ENCODE peak calls at places on chromosome 15, in eight cellular contexts. F, E, P, G, H, Z, B and J are unnamed samples.

GRCh38 chr15:75712668-75713337 is at the start of gene CSPG4:
- DNase-seq in G (no peak), Z (no peak), E (no peak), F (no peak), P (peak; percentile 78), B (peak; percentile 83), H (peak; percentile 91), J (no peak)

GRCh38 chr15:50058231-50058630 is 60.8 kb downstream of the ATP8B4 start:
- DNase-seq in P (no peak), B (no peak), F (no peak), G (no peak), E (peak; percentile 6), Z (no peak), H (no peak), J (peak; percentile 22)

GRCh38 chr15:82828064-82828463 is 18.6 kb downstream of the WHAMM start:
- DNase-seq in F (no peak), B (no peak), P (no peak), G (no peak), H (no peak), E (no peak), Z (no peak), J (no peak)

GRCh38 chr15:45307230-45307924 is 55.3 kb downstream of the SLC28A2 start:
- DNase-seq in F (no peak), H (no peak), B (peak; percentile 28), Z (no peak), E (no peak), P (no peak), G (no peak), J (peak; percentile 0)

GRCh38 chr15:65836665-65837064 is 32.6 kb upstream of the RAB11A start:
- DNase-seq in E (peak; percentile 7), B (no peak), G (no peak), Z (no peak), F (no peak), H (no peak), P (no peak), J (no peak)

GRCh38 chr15:40909662-40910625 is 15.7 kb downstream of the VPS18 start:
- DNase-seq in H (peak; percentile 75), P (no peak), Z (no peak), E (no peak), B (no peak), G (no peak), F (no peak), J (no peak)

GRCh38 chr15:57149196-57149595 is 227.1 kb upstream of the CGNL1 start:
- DNase-seq in H (no peak), B (no peak), P (no peak), E (no peak), Z (no peak), F (no peak), G (no peak), J (no peak)

GRCh38 chr15:44381223-44381622 is 46.2 kb upstream of the CTDSPL2 start:
- DNase-seq in G (no peak), B (no peak), F (no peak), H (no peak), P (no peak), E (no peak), Z (no peak), J (no peak)

GRCh38 chr15:83694030-83694429 is 40.1 kb downstream of the ADAMTSL3 start:
- DNase-seq in P (no peak), F (no peak), G (no peak), B (no peak), H (no peak), Z (no peak), E (no peak), J (no peak)

GRCh38 chr15:62068787-62069170 is 2.0 kb downstream of the C2CD4A start:
- DNase-seq in E (no peak), B (no peak), F (no peak), P (no peak), Z (no peak), G (no peak), H (no peak), J (no peak)

GRCh38 chr15:58334803-58335202 is 97.0 kb upstream of the LIPC start:
- DNase-seq in E (no peak), F (no peak), Z (no peak), P (no peak), H (no peak), B (no peak), G (no peak), J (no peak)

GRCh38 chr15:78037328-78037727 is 40.2 kb downstream of the TBC1D2B start:
- DNase-seq in B (no peak), H (no peak), E (no peak), P (no peak), G (no peak), F (no peak), Z (peak; percentile 58), J (no peak)

GRCh38 chr15:56719021-56719612 is 14.2 kb downstream of the ZNF280D start:
- DNase-seq in E (no peak), B (no peak), G (no peak), F (no peak), Z (no peak), H (no peak), P (no peak), J (no peak)

GRCh38 chr15:33985751-33986150 is 17.5 kb downstream of the CHRM5 start:
- DNase-seq in B (no peak), E (no peak), G (no peak), P (no peak), Z (no peak), F (no peak), H (no peak), J (no peak)

GRCh38 chr15:96274698-96275097 is 55.8 kb upstream of the NR2F2 start:
- DNase-seq in E (no peak), F (no peak), G (no peak), H (no peak), B (no peak), Z (no peak), P (no peak), J (no peak)

GRCh38 chr15:90001062-90001682 is at the start of gene ZNF710:
- DNase-seq in E (no peak), H (peak; percentile 83), Z (peak; percentile 76), P (peak; percentile 78), F (peak; percentile 22), B (peak; percentile 48), G (peak; percentile 13), J (peak; percentile 21)

GRCh38 chr15:31267161-31268107 is 59.2 kb upstream of the KLF13 start:
- DNase-seq in Z (peak; percentile 55), E (no peak), B (no peak), F (no peak), G (no peak), P (no peak), H (peak; percentile 18), J (no peak)

GRCh38 chr15:58014040-58014439 is 51.5 kb downstream of the ALDH1A2 start:
- DNase-seq in P (no peak), G (no peak), E (no peak), F (no peak), B (no peak), Z (no peak), H (no peak), J (no peak)

GRCh38 chr15:48899793-48900192 is 21.9 kb downstream of the EID1 start:
- DNase-seq in F (no peak), B (no peak), G (no peak), P (no peak), H (no peak), E (no peak), Z (no peak), J (no peak)

GRCh38 chr15:80418892-80419537 is 14.8 kb downstream of the ARNT2 start:
- DNase-seq in H (no peak), Z (no peak), G (no peak), E (no peak), F (no peak), B (peak; percentile 40), P (no peak), J (no peak)

GRCh38 chr15:71748327-71748726 is 62.0 kb upstream of the NR2E3 start:
- DNase-seq in G (no peak), F (no peak), B (no peak), P (no peak), E (no peak), Z (no peak), H (no peak), J (no peak)

GRCh38 chr15:55685292-55685691 is 57.7 kb downstream of the PRTG start:
- DNase-seq in Z (no peak), P (no peak), G (no peak), E (no peak), B (no peak), F (no peak), H (no peak), J (no peak)

GRCh38 chr15:63233667-63234419 is 43.6 kb upstream of the APH1B start:
- DNase-seq in F (no peak), H (no peak), B (no peak), G (no peak), Z (no peak), E (no peak), P (no peak), J (no peak)

GRCh38 chr15:62403164-62403809 is 238.2 kb upstream of the C2CD4B start:
- DNase-seq in B (peak; percentile 67), F (no peak), G (no peak), P (no peak), H (no peak), Z (no peak), E (no peak), J (no peak)

GRCh38 chr15:43104426-43104825 is 1.4 kb downstream of the UBR1 start:
- DNase-seq in P (no peak), G (no peak), F (no peak), E (no peak), Z (no peak), H (no peak), B (no peak), J (no peak)

GRCh38 chr15:42056934-42057743 is 36.3 kb upstream of the PLA2G4E start:
- DNase-seq in F (peak; percentile 43), G (peak; percentile 36), Z (peak; percentile 83), H (peak; percentile 90), B (peak; percentile 82), E (peak; percentile 37), P (peak; percentile 86), J (peak; percentile 34)

GRCh38 chr15:58985443-58985842 is 2.0 kb upstream of the RNF111 start:
- DNase-seq in H (peak; percentile 60), P (no peak), G (no peak), F (no peak), E (no peak), Z (no peak), B (no peak), J (peak; percentile 0)